ENCODE peak calls at places on chromosomes 6 and 20, in six cellular contexts. V is T-helper 1 cell; I is naive B cell; U is CD8-positive, alpha-beta memory T cell; W is GM03348; N is caudate nucleus. X is an unnamed sample.

GRCh38 chr20:16219182-16219581 is 354.1 kb downstream of the KIF16B start:
- DNase-seq in V (no peak), I (no peak), U (no peak), W (no peak), N (no peak), X (no peak)

GRCh38 chr6:152316024-152316423 is 321.1 kb downstream of the SYNE1 start:
- DNase-seq in V (no peak), I (no peak), U (no peak), W (peak), N (no peak), X (no peak)

GRCh38 chr6:169981568-169981967 is 230.1 kb downstream of the ERMARD start:
- DNase-seq in V (no peak), I (no peak), U (no peak), W (no peak), N (no peak), X (no peak)

GRCh38 chr20:55528482-55528881 is 476.8 kb downstream of the CBLN4 start:
- DNase-seq in V (no peak), I (no peak), U (no peak), W (no peak), N (no peak), X (no peak)

GRCh38 chr6:45841062-45841461 is 174.6 kb downstream of the CLIC5 start:
- DNase-seq in V (no peak), I (no peak), U (no peak), W (no peak), N (no peak), X (no peak)

GRCh38 chr6:7723041-7723447 is 2.9 kb upstream of the BMP6 start:
- DNase-seq in V (no peak), I (peak), U (peak), W (peak), N (peak), X (peak)

GRCh38 chr6:105794263-105794662 is 291.9 kb upstream of the PRDM1 start:
- DNase-seq in V (no peak), I (no peak), U (no peak), W (peak), N (peak), X (no peak)

GRCh38 chr20:36527331-36528125 is 13.8 kb upstream of the MYL9 start:
- DNase-seq in V (no peak), I (no peak), U (no peak), W (no peak), N (no peak), X (no peak)

X was measured in CD4-positive, alpha-beta memory T cell.